ENCODE peak calls at places on chromosomes 6 and 20, in five cellular contexts. One of them, this sample, is unnamed.

GRCh38 chr20:48603116-48603818 is 224.5 kb downstream of the PREX1 start:
- DNase-seq in colonic mucosa: no peak
- DNase-seq in GM23338: peak; percentile 35
- DNase-seq in IMR-90: no peak
- DNase-seq in hepatocyte: no peak
- DNase-seq in this sample: no peak

GRCh38 chr6:355809-356208 is 35.7 kb upstream of the IRF4 start:
- DNase-seq in IMR-90: no peak
- DNase-seq in hepatocyte: no peak
- DNase-seq in GM23338: no peak
- DNase-seq in colonic mucosa: no peak
- DNase-seq in this sample: no peak

GRCh38 chr6:125259354-125259736 is 42.4 kb downstream of the HDDC2 start:
- DNase-seq in IMR-90: no peak
- DNase-seq in colonic mucosa: no peak
- DNase-seq in GM23338: no peak
- DNase-seq in hepatocyte: no peak
- DNase-seq in this sample: no peak

GRCh38 chr6:56292505-56293181 is 45.3 kb upstream of the COL21A1 start:
- DNase-seq in GM23338: peak; percentile 77
- DNase-seq in IMR-90: peak; percentile 62
- DNase-seq in hepatocyte: peak; percentile 76
- DNase-seq in colonic mucosa: peak; percentile 35
- DNase-seq in this sample: no peak

GRCh38 chr20:45495438-45495985 is 19.9 kb downstream of the SPINT3 start:
- DNase-seq in GM23338: no peak
- DNase-seq in colonic mucosa: no peak
- DNase-seq in hepatocyte: no peak
- DNase-seq in IMR-90: no peak
- DNase-seq in this sample: no peak

GRCh38 chr20:34713194-34713943 is 9.2 kb downstream of the TP53INP2 start:
- DNase-seq in GM23338: no peak
- DNase-seq in colonic mucosa: no peak
- DNase-seq in hepatocyte: peak; percentile 76
- DNase-seq in IMR-90: peak; percentile 100
- DNase-seq in this sample: peak; percentile 91

GRCh38 chr20:55354700-55355099 is 650.6 kb downstream of the CBLN4 start:
- DNase-seq in GM23338: no peak
- DNase-seq in hepatocyte: no peak
- DNase-seq in IMR-90: no peak
- DNase-seq in colonic mucosa: no peak
- DNase-seq in this sample: no peak

GRCh38 chr20:14451458-14451857 is 114.0 kb upstream of the FLRT3 start:
- DNase-seq in hepatocyte: no peak
- DNase-seq in IMR-90: no peak
- DNase-seq in GM23338: peak; percentile 13
- DNase-seq in colonic mucosa: no peak
- DNase-seq in this sample: no peak

GRCh38 chr20:32737371-32738223 is 5.7 kb downstream of the COMMD7 start:
- DNase-seq in GM23338: no peak
- DNase-seq in hepatocyte: no peak
- DNase-seq in IMR-90: peak; percentile 91
- DNase-seq in colonic mucosa: no peak
- DNase-seq in this sample: no peak

GRCh38 chr6:26021350-26022165 is 59.0 kb downstream of the TRIM38 start:
- DNase-seq in IMR-90: peak; percentile 93
- DNase-seq in GM23338: peak; percentile 88
- DNase-seq in colonic mucosa: peak; percentile 97
- DNase-seq in hepatocyte: peak; percentile 96
- DNase-seq in this sample: peak; percentile 92

GRCh38 chr20:63106108-63106764 is 99.5 kb upstream of the BHLHE23 start:
- DNase-seq in IMR-90: peak; percentile 4
- DNase-seq in GM23338: no peak
- DNase-seq in hepatocyte: no peak
- DNase-seq in colonic mucosa: peak; percentile 78
- DNase-seq in this sample: peak; percentile 86

GRCh38 chr6:101080597-101080996 is 199.5 kb upstream of the ASCC3 start:
- DNase-seq in hepatocyte: no peak
- DNase-seq in colonic mucosa: no peak
- DNase-seq in GM23338: no peak
- DNase-seq in IMR-90: peak; percentile 33
- DNase-seq in this sample: no peak

GRCh38 chr6:136757150-136757549 is 35.1 kb downstream of the MAP3K5 start:
- DNase-seq in colonic mucosa: no peak
- DNase-seq in IMR-90: peak; percentile 36
- DNase-seq in GM23338: no peak
- DNase-seq in hepatocyte: no peak
- DNase-seq in this sample: no peak

GRCh38 chr6:44528716-44529115 is 141.2 kb downstream of the CDC5L start:
- DNase-seq in hepatocyte: no peak
- DNase-seq in IMR-90: no peak
- DNase-seq in colonic mucosa: no peak
- DNase-seq in GM23338: no peak
- DNase-seq in this sample: no peak

GRCh38 chr6:41639556-41640371 is 1.5 kb downstream of the MDFI start:
- DNase-seq in colonic mucosa: no peak
- DNase-seq in hepatocyte: peak; percentile 60
- DNase-seq in IMR-90: no peak
- DNase-seq in GM23338: peak; percentile 48
- DNase-seq in this sample: no peak

GRCh38 chr6:44312901-44313788 is at the start of gene AARS2:
- DNase-seq in IMR-90: peak; percentile 83
- DNase-seq in hepatocyte: peak; percentile 92
- DNase-seq in GM23338: peak; percentile 95
- DNase-seq in colonic mucosa: peak; percentile 92
- DNase-seq in this sample: no peak

GRCh38 chr6:30614044-30614842 is 2.8 kb downstream of the PPP1R10 start:
- DNase-seq in IMR-90: no peak
- DNase-seq in hepatocyte: no peak
- DNase-seq in colonic mucosa: no peak
- DNase-seq in GM23338: no peak
- DNase-seq in this sample: no peak

GRCh38 chr20:50762045-50762422 is 30.7 kb downstream of the PARD6B start:
- DNase-seq in GM23338: no peak
- DNase-seq in hepatocyte: peak; percentile 35
- DNase-seq in IMR-90: peak; percentile 36
- DNase-seq in colonic mucosa: peak; percentile 29
- DNase-seq in this sample: peak; percentile 84

GRCh38 chr20:47295921-47296426 is 60.5 kb downstream of the ZMYND8 start:
- DNase-seq in colonic mucosa: no peak
- DNase-seq in GM23338: no peak
- DNase-seq in IMR-90: no peak
- DNase-seq in hepatocyte: no peak
- DNase-seq in this sample: peak; percentile 51

GRCh38 chr6:33812669-33813068 is 8.9 kb upstream of the MLN start:
- DNase-seq in colonic mucosa: peak; percentile 37
- DNase-seq in IMR-90: peak; percentile 55
- DNase-seq in hepatocyte: peak; percentile 85
- DNase-seq in GM23338: peak; percentile 95
- DNase-seq in this sample: no peak

GRCh38 chr20:62020935-62021701 is 44.6 kb downstream of the TAF4 start:
- DNase-seq in colonic mucosa: no peak
- DNase-seq in GM23338: no peak
- DNase-seq in hepatocyte: no peak
- DNase-seq in IMR-90: peak; percentile 54
- DNase-seq in this sample: peak; percentile 73

GRCh38 chr6:296151-297122 is 4.2 kb downstream of the DUSP22 start:
- DNase-seq in hepatocyte: no peak
- DNase-seq in colonic mucosa: no peak
- DNase-seq in IMR-90: no peak
- DNase-seq in GM23338: no peak
- DNase-seq in this sample: no peak

GRCh38 chr6:161694995-161695394 is 421.1 kb upstream of the AGPAT4 start:
- DNase-seq in GM23338: peak; percentile 75
- DNase-seq in IMR-90: no peak
- DNase-seq in hepatocyte: no peak
- DNase-seq in colonic mucosa: no peak
- DNase-seq in this sample: no peak

GRCh38 chr6:156205678-156206077 is 571.5 kb upstream of the ARID1B start:
- DNase-seq in GM23338: no peak
- DNase-seq in colonic mucosa: no peak
- DNase-seq in IMR-90: no peak
- DNase-seq in hepatocyte: no peak
- DNase-seq in this sample: no peak

DNA sequence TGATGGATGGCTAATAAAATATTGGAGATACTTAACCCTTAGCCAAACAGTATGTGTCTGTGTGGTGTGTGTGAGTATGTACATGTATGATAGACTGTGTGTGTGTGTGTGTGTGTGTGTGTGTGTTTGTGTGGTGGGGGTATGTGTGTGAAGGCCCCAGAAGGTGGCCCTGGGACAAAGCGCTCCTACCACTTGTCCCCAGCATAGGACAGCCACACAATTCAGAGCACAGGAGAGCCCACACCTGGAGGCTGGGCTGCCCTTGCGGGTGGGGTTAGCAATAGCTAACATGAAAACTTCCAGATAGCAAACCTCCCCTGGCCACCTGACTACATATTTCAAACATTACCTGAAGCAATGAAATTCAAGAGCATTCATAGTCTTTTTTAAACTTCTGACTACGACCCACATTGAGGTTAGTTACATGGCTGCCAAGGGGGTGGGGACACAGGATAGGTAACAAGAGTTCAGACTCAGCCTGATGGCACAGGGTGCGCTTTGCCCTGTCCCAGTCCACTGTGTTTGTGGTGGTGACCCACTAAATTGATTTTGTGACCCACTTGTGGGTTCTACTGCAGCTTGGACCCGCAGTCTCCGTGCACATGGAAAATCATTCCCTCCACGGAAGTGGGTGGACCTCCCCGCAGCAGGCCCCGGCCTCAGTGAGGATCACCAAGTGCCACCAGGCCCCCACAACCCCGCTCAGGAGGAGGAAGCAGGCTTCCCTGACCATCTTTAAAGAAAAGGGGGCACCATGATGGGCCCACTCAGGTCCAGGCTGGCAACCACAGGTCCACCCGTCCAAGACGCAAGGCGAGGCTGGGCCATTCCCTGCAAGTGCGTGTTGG is 34.8 kb downstream of the ZC3H12D start:
- DNase-seq in GM23338: no peak
- DNase-seq in IMR-90: no peak
- DNase-seq in hepatocyte: no peak
- DNase-seq in colonic mucosa: no peak
- DNase-seq in this sample: no peak
- H3K4me3 ChIP-seq in GM23338: peak overlapping the region; percentile 63
- H3K4me3 ChIP-seq in IMR-90: no peak overlapping the region
- H3K4me3 ChIP-seq in hepatocyte: no peak overlapping the region
- H3K4me3 ChIP-seq in colonic mucosa: peak overlapping the region; percentile 52
- H3K4me3 ChIP-seq in this sample: no peak overlapping the region

GRCh38 chr6:78835817-78836216 is 31.5 kb upstream of the IRAK1BP1 start:
- DNase-seq in GM23338: no peak
- DNase-seq in hepatocyte: no peak
- DNase-seq in IMR-90: peak; percentile 4
- DNase-seq in colonic mucosa: no peak
- DNase-seq in this sample: no peak
- TF ChIP-seq CTCF in GM23338: no peak
- TF ChIP-seq CTCF in hepatocyte: peak; percentile 40
- TF ChIP-seq CTCF in IMR-90: peak; percentile 31
- TF ChIP-seq CTCF in colonic mucosa: no peak
- TF ChIP-seq CTCF in this sample: peak; percentile 59

GRCh38 chr6:104704191-104704590 is 155.5 kb downstream of the HACE1 start:
- DNase-seq in hepatocyte: no peak
- DNase-seq in IMR-90: no peak
- DNase-seq in colonic mucosa: no peak
- DNase-seq in GM23338: no peak
- DNase-seq in this sample: no peak

GRCh38 chr6:104702126-104702841 is 157.4 kb downstream of the HACE1 start:
- DNase-seq in GM23338: no peak
- DNase-seq in colonic mucosa: no peak
- DNase-seq in hepatocyte: no peak
- DNase-seq in IMR-90: no peak
- DNase-seq in this sample: no peak

GRCh38 chr6:104700371-104701185 is 159.1 kb downstream of the HACE1 start:
- DNase-seq in hepatocyte: no peak
- DNase-seq in colonic mucosa: no peak
- DNase-seq in IMR-90: no peak
- DNase-seq in GM23338: peak; percentile 31
- DNase-seq in this sample: no peak

GRCh38 chr6:104698979-104699378 is 160.7 kb downstream of the HACE1 start:
- DNase-seq in colonic mucosa: no peak
- DNase-seq in hepatocyte: no peak
- DNase-seq in IMR-90: no peak
- DNase-seq in GM23338: no peak
- DNase-seq in this sample: no peak

GRCh38 chr6:104699598-104700329 is 160.0 kb downstream of the HACE1 start:
- DNase-seq in hepatocyte: no peak
- DNase-seq in GM23338: no peak
- DNase-seq in IMR-90: no peak
- DNase-seq in colonic mucosa: no peak
- DNase-seq in this sample: no peak
- H3K27ac ChIP-seq in hepatocyte: no peak overlapping the region
- H3K27ac ChIP-seq in GM23338: peak overlapping the region; percentile 83
- H3K27ac ChIP-seq in IMR-90: no peak overlapping the region
- H3K27ac ChIP-seq in colonic mucosa: no peak overlapping the region
- H3K27ac ChIP-seq in this sample: no peak overlapping the region

DNA sequence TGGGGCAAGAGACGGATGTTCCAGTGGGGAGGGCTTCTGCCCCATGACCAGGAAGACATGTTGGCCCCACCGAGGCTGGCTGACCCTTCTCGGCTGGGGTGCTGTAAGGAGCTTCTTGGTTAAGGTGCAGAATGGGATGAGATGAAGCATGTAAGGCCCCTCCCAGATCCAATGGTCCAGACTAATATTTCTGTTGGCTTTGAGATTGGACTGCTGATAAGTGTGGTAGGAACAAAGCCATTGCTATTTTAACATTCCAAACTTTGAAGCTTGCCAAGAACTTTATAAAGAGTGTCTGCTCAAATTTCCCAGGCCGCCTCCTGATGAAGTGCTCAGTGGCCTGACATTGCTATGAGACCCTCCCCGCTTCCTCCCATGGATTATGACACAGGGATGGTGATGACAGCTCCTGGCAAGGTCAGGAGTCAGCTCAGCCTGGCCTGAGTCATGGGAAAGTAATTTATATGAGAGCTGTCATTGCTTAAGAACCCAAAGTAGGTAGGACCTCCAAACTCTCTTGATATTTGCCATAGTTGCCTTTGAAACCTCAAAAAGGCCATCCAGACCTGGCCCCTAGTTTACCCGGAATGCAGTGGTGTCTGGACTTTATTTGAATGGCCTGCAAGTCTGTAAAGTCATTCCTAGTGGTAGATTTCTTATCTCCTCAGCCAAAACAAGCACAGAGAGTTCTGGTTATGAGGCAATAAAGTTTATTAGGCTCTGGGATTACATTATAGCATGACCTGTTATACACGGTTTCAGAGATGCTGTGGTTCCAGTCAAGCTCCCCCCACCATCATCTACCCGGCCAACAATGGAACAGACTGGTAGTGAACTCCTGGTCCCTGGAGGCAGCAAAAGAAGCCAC is 55.2 kb downstream of the TGM2 start:
- DNase-seq in IMR-90: peak; percentile 79
- DNase-seq in colonic mucosa: peak; percentile 50
- DNase-seq in hepatocyte: peak; percentile 75
- DNase-seq in GM23338: no peak
- DNase-seq in this sample: peak; percentile 99
- H3K4me3 ChIP-seq in IMR-90: no peak overlapping the region
- H3K4me3 ChIP-seq in colonic mucosa: no peak overlapping the region
- H3K4me3 ChIP-seq in hepatocyte: no peak overlapping the region
- H3K4me3 ChIP-seq in GM23338: no peak overlapping the region
- H3K4me3 ChIP-seq in this sample: no peak overlapping the region